ENCODE peak calls at places on chromosomes 7 and 10, in six cellular contexts. One of them, this sample, is unnamed.

GRCh38 chr7:18037609-18038008 is 10.0 kb upstream of the PRPS1L1 start:
- DNase-seq in G401: no peak
- DNase-seq in bronchial epithelial cell: no peak
- DNase-seq in stimulated activated CD8-positive, alpha-beta memory T cell treated with anti-CD3 and anti-CD28 coated beads, Interleukin-4, amount 100 ng/mL, for 24 hours: no peak
- DNase-seq in HEK293T: no peak
- DNase-seq in Kasumi-1: no peak
- DNase-seq in this sample: no peak

GRCh38 chr7:68537228-68538071 is 1060.8 kb upstream of the AUTS2 start:
- DNase-seq in G401: no peak
- DNase-seq in bronchial epithelial cell: no peak
- DNase-seq in stimulated activated CD8-positive, alpha-beta memory T cell treated with anti-CD3 and anti-CD28 coated beads, Interleukin-4, amount 100 ng/mL, for 24 hours: no peak
- DNase-seq in HEK293T: no peak
- DNase-seq in Kasumi-1: no peak
- DNase-seq in this sample: no peak

GRCh38 chr10:6567203-6567703 is 12.8 kb downstream of the PRKCQ start:
- DNase-seq in G401: no peak
- DNase-seq in bronchial epithelial cell: no peak
- DNase-seq in stimulated activated CD8-positive, alpha-beta memory T cell treated with anti-CD3 and anti-CD28 coated beads, Interleukin-4, amount 100 ng/mL, for 24 hours: no peak
- DNase-seq in HEK293T: no peak
- DNase-seq in Kasumi-1: no peak
- DNase-seq in this sample: no peak

GRCh38 chr7:3408814-3409595 is 108.0 kb downstream of the SDK1 start:
- DNase-seq in G401: no peak
- DNase-seq in bronchial epithelial cell: no peak
- DNase-seq in stimulated activated CD8-positive, alpha-beta memory T cell treated with anti-CD3 and anti-CD28 coated beads, Interleukin-4, amount 100 ng/mL, for 24 hours: no peak
- DNase-seq in HEK293T: no peak
- DNase-seq in Kasumi-1: no peak
- DNase-seq in this sample: peak

GRCh38 chr7:79820387-79820786 is 314.2 kb upstream of the GNAI1 start:
- DNase-seq in G401: peak
- DNase-seq in bronchial epithelial cell: peak
- DNase-seq in stimulated activated CD8-positive, alpha-beta memory T cell treated with anti-CD3 and anti-CD28 coated beads, Interleukin-4, amount 100 ng/mL, for 24 hours: no peak
- DNase-seq in HEK293T: peak
- DNase-seq in Kasumi-1: no peak
- DNase-seq in this sample: peak

GRCh38 chr10:92742331-92743228 is 52.8 kb downstream of the HHEX start:
- DNase-seq in G401: no peak
- DNase-seq in bronchial epithelial cell: no peak
- DNase-seq in stimulated activated CD8-positive, alpha-beta memory T cell treated with anti-CD3 and anti-CD28 coated beads, Interleukin-4, amount 100 ng/mL, for 24 hours: no peak
- DNase-seq in HEK293T: no peak
- DNase-seq in Kasumi-1: peak
- DNase-seq in this sample: no peak

GRCh38 chr7:6226194-6226799 is 46.1 kb downstream of the CYTH3 start:
- DNase-seq in G401: no peak
- DNase-seq in bronchial epithelial cell: no peak
- DNase-seq in stimulated activated CD8-positive, alpha-beta memory T cell treated with anti-CD3 and anti-CD28 coated beads, Interleukin-4, amount 100 ng/mL, for 24 hours: no peak
- DNase-seq in HEK293T: no peak
- DNase-seq in Kasumi-1: no peak
- DNase-seq in this sample: no peak

GRCh38 chr7:132077986-132078385 is 498.3 kb downstream of the PLXNA4 start:
- DNase-seq in G401: no peak
- DNase-seq in bronchial epithelial cell: no peak
- DNase-seq in stimulated activated CD8-positive, alpha-beta memory T cell treated with anti-CD3 and anti-CD28 coated beads, Interleukin-4, amount 100 ng/mL, for 24 hours: no peak
- DNase-seq in HEK293T: no peak
- DNase-seq in Kasumi-1: no peak
- DNase-seq in this sample: no peak

GRCh38 chr10:120671491-120671890 is 179.7 kb upstream of the WDR11 start:
- DNase-seq in G401: no peak
- DNase-seq in bronchial epithelial cell: no peak
- DNase-seq in stimulated activated CD8-positive, alpha-beta memory T cell treated with anti-CD3 and anti-CD28 coated beads, Interleukin-4, amount 100 ng/mL, for 24 hours: no peak
- DNase-seq in HEK293T: no peak
- DNase-seq in Kasumi-1: no peak
- DNase-seq in this sample: no peak

GRCh38 chr7:73992104-73992562 is 35.8 kb upstream of the ELN start:
- DNase-seq in G401: no peak
- DNase-seq in bronchial epithelial cell: no peak
- DNase-seq in stimulated activated CD8-positive, alpha-beta memory T cell treated with anti-CD3 and anti-CD28 coated beads, Interleukin-4, amount 100 ng/mL, for 24 hours: no peak
- DNase-seq in HEK293T: no peak
- DNase-seq in Kasumi-1: no peak
- DNase-seq in this sample: peak

GRCh38 chr7:47470567-47471357 is 111.1 kb downstream of the TNS3 start:
- DNase-seq in G401: no peak
- DNase-seq in bronchial epithelial cell: no peak
- DNase-seq in stimulated activated CD8-positive, alpha-beta memory T cell treated with anti-CD3 and anti-CD28 coated beads, Interleukin-4, amount 100 ng/mL, for 24 hours: no peak
- DNase-seq in HEK293T: no peak
- DNase-seq in Kasumi-1: no peak
- DNase-seq in this sample: no peak